ENCODE peak calls at places on chromosomes 3 and 15, in five cellular contexts. X is nephron progenitor cell; G is Peyer's patch; K is NCI-H1092; H is activated naive CD4-positive, alpha-beta T cell treated with Interleukin-2 at 50 U/mL for 16 hours. C is an unnamed sample.

GRCh38 chr3:52247455-52248164 is 2.1 kb downstream of the PPM1M start:
- DNase-seq in K (no peak), X (no peak), H (no peak), G (no peak), C (no peak)

GRCh38 chr3:9310043-9310442 is 52.8 kb upstream of the THUMPD3 start:
- DNase-seq in X (no peak), K (no peak), G (no peak), H (no peak), C (no peak)

GRCh38 chr3:78941587-78941986 is 826.2 kb downstream of the ROBO1 start:
- DNase-seq in X (no peak), G (no peak), H (no peak), K (no peak), C (no peak)

GRCh38 chr15:50229336-50229735 is 36.2 kb downstream of the HDC start:
- DNase-seq in X (no peak), G (no peak), K (no peak), H (no peak), C (no peak)

GRCh38 chr3:10344147-10344943 is 23.4 kb upstream of the SEC13 start:
- DNase-seq in H (peak), K (peak), G (peak), X (peak), C (no peak)

GRCh38 chr3:35505181-35505580 is 134.1 kb upstream of the ARPP21 start:
- DNase-seq in K (no peak), G (no peak), H (no peak), X (peak), C (no peak)

GRCh38 chr3:194996746-194997145 is 274.2 kb downstream of the XXYLT1 start:
- DNase-seq in H (no peak), K (no peak), G (peak), X (no peak), C (no peak)

GRCh38 chr3:197564097-197564843 is 8.5 kb upstream of the BDH1 start:
- DNase-seq in X (no peak), G (no peak), H (no peak), K (no peak), C (no peak)

GRCh38 chr15:82986442-82986780 is 401 bp downstream of the RAMAC start:
- DNase-seq in H (no peak), X (no peak), G (no peak), K (no peak), C (no peak)

GRCh38 chr3:46903341-46904302 is 26.1 kb downstream of the PTH1R start:
- DNase-seq in G (no peak), H (no peak), X (no peak), K (no peak), C (no peak)

GRCh38 chr3:128073185-128073725 is 21.0 kb downstream of the SEC61A1 start:
- DNase-seq in K (no peak), X (no peak), H (no peak), G (no peak), C (no peak)

GRCh38 chr15:58518626-58519025 is 86.8 kb downstream of the LIPC start:
- DNase-seq in H (no peak), X (no peak), K (no peak), G (no peak), C (no peak)

GRCh38 chr3:161508852-161509477 is 12.4 kb downstream of the OTOL1 start:
- DNase-seq in K (peak), G (no peak), X (no peak), H (no peak), C (no peak)

GRCh38 chr15:96336643-96337353 is 6.3 kb downstream of the NR2F2 start:
- DNase-seq in X (no peak), G (no peak), K (no peak), H (no peak), C (no peak)

GRCh38 chr3:107458871-107459270 is 63.9 kb upstream of the BBX start:
- DNase-seq in G (no peak), X (no peak), K (no peak), H (no peak), C (no peak)

GRCh38 chr15:76168237-76168984 is 108.6 kb downstream of the TMEM266 start:
- DNase-seq in X (no peak), G (no peak), H (no peak), K (no peak), C (no peak)

GRCh38 chr3:111794701-111795100 is 64.4 kb upstream of the PHLDB2 start:
- DNase-seq in X (no peak), G (no peak), K (no peak), H (no peak), C (no peak)

GRCh38 chr3:13235079-13235478 is 161.8 kb upstream of the IQSEC1 start:
- DNase-seq in K (no peak), X (no peak), H (peak), G (peak), C (no peak)

GRCh38 chr3:98886525-98886924 is 15.0 kb downstream of the DCBLD2 start:
- DNase-seq in G (no peak), K (no peak), X (no peak), H (no peak), C (no peak)

GRCh38 chr3:123027292-123028232 is at the start of gene SEMA5B:
- DNase-seq in X (peak), K (peak), H (peak), G (peak), C (no peak)

GRCh38 chr15:31489801-31490646 is 163.4 kb downstream of the KLF13 start:
- DNase-seq in K (no peak), X (peak), H (peak), G (peak), C (peak)

GRCh38 chr15:99385865-99386264 is 134.6 kb downstream of the LRRC28 start:
- DNase-seq in H (no peak), G (peak), K (no peak), X (no peak), C (no peak)

GRCh38 chr15:97961067-97961954 is 808 bp downstream of the ARRDC4 start:
- DNase-seq in K (no peak), G (peak), X (peak), H (no peak), C (no peak)

GRCh38 chr15:93861956-93862741 is 369.2 kb upstream of the MCTP2 start:
- DNase-seq in K (no peak), H (no peak), G (peak), X (no peak), C (no peak)

GRCh38 chr3:193520738-193521137 is 34.0 kb downstream of the ATP13A4 start:
- DNase-seq in G (no peak), X (no peak), H (no peak), K (no peak), C (no peak)